ENCODE peak calls at places on chromosomes 3 and 15, in five cellular contexts. A is Right ventricle myocardium inferior; D is T-cell; M is naive thymus-derived CD4-positive, alpha-beta T cell; E is HCT116. Z is an unnamed sample.

GRCh38 chr3:138434875-138435772 is 708 bp downstream of the ESYT3 start:
- ATAC-seq in D (peak; percentile 10), M (peak; percentile 25), A (peak; percentile 4), E (no peak), Z (peak; percentile 13)

GRCh38 chr3:3172627-3173026 is 6.9 kb downstream of the CRBN start:
- ATAC-seq in A (no peak), D (peak; percentile 41), E (no peak), M (peak; percentile 45), Z (no peak)

GRCh38 chr3:98626151-98626550 is 32.7 kb upstream of the CPOX start:
- ATAC-seq in A (no peak), E (no peak), D (no peak), M (no peak), Z (no peak)

GRCh38 chr3:153099131-153099530 is 62.9 kb upstream of the RAP2B start:
- ATAC-seq in E (no peak), M (no peak), A (no peak), D (no peak), Z (no peak)

GRCh38 chr3:151580592-151580991 is 119.7 kb upstream of the IGSF10 start:
- ATAC-seq in E (no peak), A (no peak), M (no peak), D (no peak), Z (peak; percentile 86)

GRCh38 chr3:110180733-110181132 is 843.4 kb upstream of the DPPA4 start:
- ATAC-seq in M (no peak), A (peak; percentile 92), D (no peak), E (no peak), Z (peak; percentile 81)

GRCh38 chr3:190048831-190049541 is 71.7 kb downstream of the P3H2 start:
- ATAC-seq in M (no peak), D (no peak), A (peak; percentile 50), E (no peak), Z (no peak)

GRCh38 chr3:50428007-50428633 is 68.8 kb upstream of the TMEM115 start:
- ATAC-seq in A (no peak), D (peak; percentile 55), E (no peak), M (peak; percentile 78), Z (no peak)

GRCh38 chr3:149955449-149955848 is 15.2 kb downstream of the PFN2 start:
- ATAC-seq in M (no peak), E (no peak), D (no peak), A (no peak), Z (no peak)

GRCh38 chr15:85950101-85950500 is 129.6 kb upstream of the AGBL1 start:
- ATAC-seq in A (peak; percentile 95), M (no peak), D (no peak), E (no peak), Z (no peak)

GRCh38 chr15:64651573-64652260 is 123.7 kb downstream of the RBPMS2 start:
- ATAC-seq in M (peak; percentile 95), A (no peak), D (peak; percentile 96), E (no peak), Z (no peak)

GRCh38 chr3:155560594-155560993 is 184.3 kb downstream of the PLCH1 start:
- ATAC-seq in A (no peak), D (no peak), M (no peak), E (peak; percentile 96), Z (no peak)

GRCh38 chr3:115823083-115823482 is 199.8 kb downstream of the GAP43 start:
- ATAC-seq in A (no peak), M (no peak), E (no peak), D (no peak), Z (no peak)

GRCh38 chr3:142947799-142948575 is 15.5 kb downstream of the PAQR9 start:
- ATAC-seq in A (no peak), D (no peak), M (no peak), E (no peak), Z (no peak)

GRCh38 chr3:152331018-152331541 is 62.4 kb downstream of the MBNL1 start:
- ATAC-seq in M (peak; percentile 27), A (peak; percentile 60), E (no peak), D (no peak), Z (peak; percentile 44)

GRCh38 chr3:97952280-97952679 is 20.0 kb downstream of the RIOX2 start:
- ATAC-seq in D (no peak), M (peak; percentile 76), A (peak; percentile 49), E (no peak), Z (peak; percentile 89)

GRCh38 chr15:98994892-98995291 is 12.7 kb downstream of the PGPEP1L start:
- ATAC-seq in D (no peak), E (no peak), A (no peak), M (no peak), Z (no peak)

Z was measured in gastroesophageal sphincter.